ENCODE peak calls at places on chromosomes 6 and 20, in four cellular contexts. E, V, Z and Q are unnamed samples.
A peak's percentile ranks its signal among the peaks of the same experiment; 100 is the strongest.

GRCh38 chr20:52631469-52631868 is 340.7 kb upstream of the TSHZ2 start:
- DNase-seq in E (no peak), Z (no peak), V (no peak), Q (no peak)

GRCh38 chr6:143451531-143451930 is 926 bp downstream of the PEX3 start:
- DNase-seq in V (no peak), E (no peak), Z (no peak), Q (no peak)

GRCh38 chr6:101626264-101626663 is 232.8 kb downstream of the GRIK2 start:
- DNase-seq in V (no peak), Z (no peak), E (peak; percentile 27), Q (no peak)

GRCh38 chr20:54173653-54174451 is at the start of gene CYP24A1:
- DNase-seq in E (peak; percentile 70), Z (no peak), V (peak; percentile 48), Q (no peak)

GRCh38 chr6:10175330-10175729 is 239.5 kb downstream of the TFAP2A start:
- DNase-seq in V (no peak), E (no peak), Z (no peak), Q (no peak)

GRCh38 chr20:24917797-24918578 is 31.1 kb upstream of the CST7 start:
- DNase-seq in V (no peak), E (peak; percentile 83), Z (peak; percentile 80), Q (peak; percentile 12)

GRCh38 chr20:43968341-43968740 is 53.7 kb downstream of the TOX2 start:
- DNase-seq in E (no peak), V (no peak), Z (no peak), Q (no peak)

GRCh38 chr6:70312165-70312564 is 9.3 kb upstream of the COL9A1 start:
- DNase-seq in E (no peak), V (no peak), Z (no peak), Q (peak; percentile 13)

GRCh38 chr20:57383447-57384347 is 7.5 kb upstream of the RBM38 start:
- DNase-seq in Z (no peak), V (no peak), E (no peak), Q (no peak)

GRCh38 chr20:12970372-12970821 is 38.4 kb upstream of the SPTLC3 start:
- DNase-seq in V (no peak), Z (no peak), E (no peak), Q (peak; percentile 2)

GRCh38 chr20:20820104-20820503 is 107.7 kb upstream of the RALGAPA2 start:
- DNase-seq in V (no peak), Z (peak; percentile 27), E (no peak), Q (no peak)

GRCh38 chr6:111950661-111951426 is 77.6 kb upstream of the FYN start:
- DNase-seq in E (no peak), Z (no peak), V (no peak), Q (no peak)

GRCh38 chr6:99151634-99152344 is 197.7 kb downstream of the FAXC start:
- DNase-seq in E (peak; percentile 67), V (peak; percentile 47), Z (peak; percentile 26), Q (no peak)

GRCh38 chr6:117352466-117353081 is 73.2 kb downstream of the ROS1 start:
- DNase-seq in E (no peak), V (no peak), Z (no peak), Q (no peak)

GRCh38 chr6:111291860-111292259 is 191.2 kb downstream of the REV3L start:
- DNase-seq in V (no peak), E (no peak), Z (no peak), Q (no peak)

GRCh38 chr6:144797881-144798589 is 512.9 kb downstream of the UTRN start:
- DNase-seq in E (no peak), Z (no peak), V (no peak), Q (no peak)

GRCh38 chr6:39884696-39885095 is 49.6 kb downstream of the MOCS1 start:
- DNase-seq in Z (no peak), V (no peak), E (no peak), Q (no peak)

GRCh38 chr6:132763269-132763668 is 5.6 kb upstream of the VNN2 start:
- DNase-seq in Z (no peak), E (no peak), V (no peak), Q (no peak)

DNA sequence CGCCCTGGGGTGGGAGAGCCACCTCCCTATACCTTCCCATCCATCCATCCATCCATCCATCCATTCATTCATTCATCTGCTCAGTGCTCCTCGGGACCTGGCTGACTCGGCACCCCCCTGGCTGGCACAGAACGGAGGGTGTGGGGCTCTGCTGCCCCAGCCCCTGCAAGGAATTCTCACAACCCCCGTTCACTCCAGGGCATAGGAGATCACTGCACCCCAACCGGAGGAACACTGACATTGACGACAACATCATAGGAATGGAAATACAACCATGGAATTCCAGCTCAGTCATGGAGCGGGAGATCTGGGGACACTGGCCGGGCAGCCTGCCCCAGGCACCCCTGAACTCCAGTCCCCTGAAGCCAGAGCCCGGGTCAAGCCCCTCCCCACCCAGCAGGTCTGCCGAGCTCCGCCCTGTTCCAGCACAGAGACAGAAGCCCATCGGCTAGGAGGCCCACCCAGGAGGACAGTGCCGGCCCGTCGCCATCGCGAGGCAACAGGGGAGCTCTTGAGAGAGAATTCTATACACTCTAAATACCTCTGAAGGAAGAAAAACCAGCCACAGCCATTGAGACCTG is 27.9 kb upstream of the MRGBP start:
- DNase-seq in V (no peak), E (no peak), Z (no peak), Q (no peak)
- H3K4me3 ChIP-seq in V (no peak overlapping the region), E (no peak overlapping the region), Z (no peak overlapping the region), Q (no peak overlapping the region)

DNA sequence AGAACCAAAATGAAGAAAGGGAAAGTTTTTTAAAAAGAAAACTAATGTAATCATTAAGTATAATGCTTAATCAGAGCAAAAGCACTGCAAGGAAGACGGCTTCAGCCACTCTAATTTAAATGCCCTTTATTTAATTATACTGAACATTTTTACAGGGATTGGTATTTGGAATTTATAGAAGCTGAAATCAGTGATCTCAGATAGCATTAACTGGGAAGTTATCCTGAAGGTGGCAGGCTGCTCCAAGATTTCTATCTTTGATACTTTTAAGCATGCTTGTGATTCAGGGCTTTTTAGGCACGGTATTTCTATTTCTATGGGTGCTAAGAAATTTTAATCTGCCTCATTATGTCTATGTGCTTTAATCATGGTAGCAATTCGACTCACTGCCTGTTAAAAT is 1.3 kb upstream of the NDUFAF4 start:
- DNase-seq in V (no peak), E (no peak), Z (no peak), Q (no peak)
- TF ChIP-seq CTCF in V (peak; percentile 47), E (peak; percentile 41), Z (no peak), Q (no peak)

GRCh38 chr20:50009521-50010454 is 27.0 kb downstream of the SNAI1 start:
- DNase-seq in Z (no peak), V (no peak), E (no peak), Q (no peak)
- H3K4me3 ChIP-seq in Z (no peak overlapping the region), V (no peak overlapping the region), E (no peak overlapping the region), Q (no peak overlapping the region)

GRCh38 chr6:109455161-109455501 is 441 bp downstream of the MICAL1 start:
- DNase-seq in V (no peak), Z (no peak), E (no peak), Q (no peak)

GRCh38 chr6:109454483-109455160 is 950 bp downstream of the MICAL1 start:
- DNase-seq in Z (no peak), E (peak; percentile 75), V (no peak), Q (peak; percentile 65)

GRCh38 chr6:109456710-109457595 is 1.4 kb upstream of the MICAL1 start:
- DNase-seq in V (peak; percentile 81), E (no peak), Z (no peak), Q (no peak)

GRCh38 chr6:109456283-109456583 is 661 bp upstream of the MICAL1 start:
- DNase-seq in Z (no peak), E (no peak), V (no peak), Q (no peak)

DNA sequence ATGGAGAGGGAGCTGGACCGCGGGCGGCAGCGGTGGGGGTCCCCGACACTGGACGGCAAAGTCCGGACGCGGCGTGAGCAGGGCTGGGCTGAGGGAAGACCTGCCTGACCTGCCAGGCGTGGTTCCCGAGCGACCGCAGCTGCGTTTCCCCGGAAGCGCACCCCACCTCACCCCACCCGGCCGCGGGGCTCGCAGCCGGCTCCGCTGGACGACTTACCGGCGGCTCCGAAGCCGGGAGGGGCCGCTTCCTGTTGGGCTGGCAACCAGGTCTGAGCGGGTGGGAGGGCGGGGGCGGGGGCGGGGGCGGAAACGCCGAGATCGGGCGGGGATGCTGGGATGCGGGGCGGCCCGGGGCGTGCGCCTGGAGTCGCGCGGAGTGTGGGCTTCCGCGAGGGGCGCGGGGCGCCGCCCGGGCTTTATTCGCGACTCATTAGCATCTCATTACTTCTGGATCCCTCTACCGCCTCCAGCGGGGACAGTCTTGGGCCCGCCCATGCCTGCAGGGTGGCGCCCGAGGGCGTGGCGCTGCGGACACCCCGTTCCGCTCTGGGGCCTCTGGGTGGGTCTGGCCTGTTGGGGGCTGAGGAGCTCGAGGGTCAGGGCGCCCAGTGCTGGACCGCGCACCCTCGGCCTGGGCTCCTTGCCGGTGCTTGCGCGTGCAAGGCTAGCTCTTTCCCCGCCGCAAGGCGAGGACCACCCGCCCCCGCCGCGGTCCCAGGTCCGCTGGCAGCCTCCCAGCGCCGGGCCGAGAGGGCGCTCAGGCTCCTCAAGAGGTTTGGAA is at the start of gene MICAL1:
- DNase-seq in E (peak; percentile 92), Z (peak; percentile 60), V (no peak), Q (peak; percentile 64)
- TF ChIP-seq CTCF in E (peak; percentile 39), Z (peak; percentile 36), V (no peak), Q (peak; percentile 44)

GRCh38 chr6:80548496-80548895 is 442.0 kb downstream of the BCKDHB start:
- DNase-seq in Z (no peak), E (no peak), V (no peak), Q (no peak)
- H3K4me3 ChIP-seq in Z (no peak overlapping the region), E (no peak overlapping the region), V (no peak overlapping the region), Q (no peak overlapping the region)

DNA sequence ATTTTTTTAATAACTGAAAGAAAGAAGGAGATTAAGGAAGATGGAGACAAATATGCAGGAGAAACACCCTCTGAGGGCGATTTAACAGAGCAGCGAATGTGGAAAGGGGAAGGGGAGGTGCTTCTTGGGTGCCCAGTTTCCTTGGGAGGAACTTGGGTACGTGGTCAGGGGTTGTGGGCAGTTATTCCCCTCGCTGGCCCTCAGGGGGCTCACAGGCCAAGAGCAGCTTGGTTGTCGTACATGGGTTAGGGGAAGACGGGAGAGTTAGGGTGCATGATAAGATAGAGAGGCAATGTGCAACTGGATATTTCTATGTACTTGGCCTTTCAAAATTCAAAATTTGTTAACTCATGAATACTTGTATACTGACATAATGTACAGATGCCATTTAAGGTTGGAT is 7.0 kb upstream of the TUBB2A start:
- DNase-seq in E (no peak), Z (no peak), V (no peak), Q (no peak)
- TF ChIP-seq CTCF in E (no peak), Z (no peak), V (no peak), Q (no peak)

DNA sequence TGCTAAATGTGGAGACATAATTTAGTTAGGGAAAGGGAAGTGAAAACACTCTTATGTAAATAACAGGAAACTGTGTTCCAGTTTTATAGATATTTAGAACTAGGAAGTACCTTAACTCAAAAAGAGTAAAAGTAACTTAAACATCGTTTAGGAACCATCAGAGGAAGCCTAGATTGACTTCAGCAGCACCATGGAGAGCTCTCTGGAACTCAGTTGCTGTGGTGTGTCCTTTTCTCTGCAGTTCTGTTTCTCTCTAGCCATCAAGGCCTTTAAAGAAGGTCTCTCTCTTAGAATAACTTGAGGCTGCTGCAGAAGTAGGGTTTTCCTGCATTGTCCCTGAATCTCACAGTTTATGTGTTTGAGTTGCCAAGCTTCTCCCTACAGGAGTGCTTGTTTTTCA is 26.9 kb downstream of the CLVS2 start:
- DNase-seq in V (no peak), E (no peak), Z (no peak), Q (no peak)
- H3K4me3 ChIP-seq in V (no peak overlapping the region), E (no peak overlapping the region), Z (no peak overlapping the region), Q (no peak overlapping the region)

DNA sequence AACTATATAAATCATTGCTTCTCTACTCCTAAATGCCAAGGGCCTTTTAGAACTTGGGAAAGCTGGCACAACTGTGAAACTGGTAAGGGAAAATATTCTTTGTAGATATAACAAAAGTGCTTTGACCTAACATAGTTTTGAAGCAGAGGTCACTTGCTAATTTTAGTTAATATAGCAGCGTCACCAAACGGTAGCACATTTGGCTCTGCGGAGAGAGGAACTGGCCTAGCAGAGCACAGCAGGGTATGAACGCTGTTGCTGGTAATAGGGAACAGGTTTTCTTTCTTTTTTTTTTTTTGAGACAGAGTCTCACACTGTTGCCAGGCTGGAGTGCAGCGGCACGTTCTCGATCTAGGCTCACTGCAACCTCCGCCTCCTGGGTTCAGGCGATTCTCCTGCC is 67.4 kb downstream of the ECT2L start:
- DNase-seq in E (no peak), V (no peak), Z (no peak), Q (no peak)
- TF ChIP-seq CTCF in E (no peak), V (no peak), Z (no peak), Q (no peak)